ENCODE peak calls at places on chromosomes 2 and 18, in seven cellular contexts. G, E, D, Z, I, X and S are unnamed samples.

GRCh38 chr2:174784316-174784715 is 20.0 kb upstream of the CHRNA1 start:
- DNase-seq in D (no peak), E (no peak), X (no peak), Z (no peak), G (no peak), I (no peak), S (no peak)

GRCh38 chr2:169997140-169997887 is 170.1 kb downstream of the UBR3 start:
- DNase-seq in G (no peak), X (no peak), Z (no peak), E (no peak), D (no peak), I (no peak), S (no peak)

GRCh38 chr18:48452863-48453323 is 43.7 kb upstream of the ZBTB7C start:
- DNase-seq in D (peak; percentile 64), Z (no peak), X (no peak), I (no peak), E (no peak), G (peak; percentile 15), S (no peak)

GRCh38 chr2:11753452-11753885 is 7.0 kb downstream of the LPIN1 start:
- DNase-seq in G (no peak), D (peak; percentile 73), Z (no peak), X (peak; percentile 61), I (no peak), E (peak; percentile 89), S (no peak)

GRCh38 chr2:227125506-227125905 is 38.5 kb downstream of the COL4A4 start:
- DNase-seq in G (peak; percentile 28), E (no peak), I (no peak), X (no peak), Z (no peak), D (no peak), S (no peak)

GRCh38 chr2:137986268-137986667 is 22.0 kb downstream of the HNMT start:
- DNase-seq in Z (no peak), X (no peak), E (no peak), G (no peak), I (no peak), D (no peak), S (no peak)

GRCh38 chr2:13195270-13195669 is 478.5 kb downstream of the TRIB2 start:
- DNase-seq in D (no peak), X (no peak), G (no peak), I (no peak), Z (no peak), E (no peak), S (no peak)

GRCh38 chr18:37920865-37921264 is 355.3 kb upstream of the CELF4 start:
- DNase-seq in E (no peak), D (no peak), G (no peak), I (no peak), X (no peak), Z (no peak), S (no peak)

GRCh38 chr2:126921066-126921465 is 22.4 kb downstream of the TEX51 start:
- DNase-seq in E (no peak), X (no peak), D (no peak), G (no peak), I (no peak), Z (no peak), S (no peak)

GRCh38 chr2:223247136-223247535 is 195.1 kb downstream of the KCNE4 start:
- DNase-seq in G (no peak), Z (peak; percentile 54), I (peak; percentile 31), X (no peak), E (no peak), D (peak; percentile 50), S (peak; percentile 51)

GRCh38 chr2:191894681-191895147 is 47.8 kb upstream of the CAVIN2 start:
- DNase-seq in I (no peak), Z (peak; percentile 47), G (no peak), E (no peak), D (peak; percentile 98), X (no peak), S (peak; percentile 83)

GRCh38 chr2:224711381-224711780 is 4.8 kb downstream of the CCDC195 start:
- DNase-seq in D (no peak), Z (peak; percentile 38), I (no peak), E (no peak), G (no peak), X (no peak), S (peak; percentile 65)

GRCh38 chr2:111967018-111967417 is 68.6 kb downstream of the MERTK start:
- DNase-seq in D (no peak), G (no peak), I (no peak), Z (no peak), X (no peak), E (no peak), S (no peak)

GRCh38 chr2:36456227-36456788 is 100.7 kb downstream of the CRIM1 start:
- DNase-seq in E (no peak), X (no peak), G (peak; percentile 23), D (no peak), I (no peak), Z (peak; percentile 74), S (peak; percentile 73)

GRCh38 chr2:68193774-68194372 is 36.2 kb downstream of the PNO1 start:
- DNase-seq in I (peak; percentile 16), X (no peak), E (no peak), G (no peak), Z (peak; percentile 30), D (peak; percentile 82), S (peak; percentile 36)

GRCh38 chr2:181063696-181064095 is 83.3 kb downstream of the UBE2E3 start:
- DNase-seq in Z (no peak), G (no peak), D (no peak), X (no peak), E (no peak), I (no peak), S (no peak)

GRCh38 chr2:26768759-26769500 is 4.8 kb downstream of the SLC35F6 start:
- DNase-seq in G (no peak), D (peak; percentile 69), I (no peak), Z (peak; percentile 66), E (no peak), X (peak; percentile 75), S (peak; percentile 58)

GRCh38 chr2:3633982-3634630 is 23.9 kb upstream of the ALLC start:
- DNase-seq in Z (no peak), E (no peak), G (no peak), I (no peak), X (no peak), D (no peak), S (no peak)

GRCh38 chr18:63850010-63850409 is 37.5 kb upstream of the SERPINB2 start:
- DNase-seq in D (peak; percentile 86), E (no peak), I (no peak), G (peak; percentile 40), Z (peak; percentile 63), X (no peak), S (peak; percentile 51)

GRCh38 chr2:180559038-180559437 is 421.4 kb upstream of the UBE2E3 start:
- DNase-seq in X (no peak), D (no peak), E (no peak), Z (no peak), G (no peak), I (no peak), S (no peak)

GRCh38 chr2:27921880-27922589 is 31.5 kb downstream of the BABAM2 start:
- DNase-seq in I (no peak), X (no peak), D (no peak), G (no peak), Z (peak; percentile 68), E (no peak), S (no peak)

GRCh38 chr2:223815186-223815883 is 22.0 kb downstream of the AP1S3 start:
- DNase-seq in Z (peak; percentile 79), G (no peak), E (no peak), X (no peak), D (peak; percentile 99), I (peak; percentile 99), S (peak; percentile 64)

GRCh38 chr2:19649107-19649506 is 252.7 kb downstream of the TTC32 start:
- DNase-seq in D (peak; percentile 61), E (no peak), G (no peak), I (peak; percentile 73), Z (peak; percentile 42), X (no peak), S (peak; percentile 63)
- TF ChIP-seq CTCF in D (peak; percentile 16), E (no peak), G (peak; percentile 6), I (peak; percentile 40), Z (no peak), X (no peak), S (peak; percentile 29)

DNA sequence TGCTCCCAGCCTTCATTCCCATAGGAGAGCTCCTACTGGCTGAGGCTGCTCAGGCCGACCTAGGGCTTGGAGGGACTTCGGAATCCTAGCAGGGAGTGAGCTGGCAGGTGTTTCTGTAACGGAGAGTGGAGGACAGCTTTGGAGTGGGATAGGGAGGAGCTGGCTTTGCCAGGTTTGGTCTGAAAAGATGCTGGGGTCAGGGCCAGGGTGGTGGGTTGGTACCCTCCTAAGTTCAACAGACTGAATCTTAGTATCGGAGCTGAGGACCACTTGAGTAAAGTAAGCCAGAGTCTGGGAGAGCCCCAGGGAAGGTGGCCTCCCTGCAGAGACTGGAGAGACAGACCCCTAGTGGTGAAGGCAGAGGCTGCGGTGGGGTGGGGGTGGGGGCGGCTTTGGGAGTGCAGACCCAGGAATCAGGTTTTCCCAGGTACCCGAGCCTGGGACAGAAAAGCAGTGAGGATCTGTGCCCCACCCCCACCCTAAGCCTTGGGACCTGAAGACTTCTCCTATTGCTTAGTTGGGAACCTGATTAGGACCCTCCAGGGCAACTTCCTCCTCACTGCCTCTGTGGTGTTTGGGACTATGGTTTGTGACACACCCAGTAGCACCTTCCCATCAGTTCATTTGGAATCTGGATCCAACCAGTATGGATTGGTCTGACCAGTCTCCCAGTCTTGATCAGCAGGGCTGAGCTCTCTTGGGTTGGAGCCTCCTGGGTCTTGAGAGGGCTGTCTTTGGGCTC is 3.0 kb downstream of the CNNM4 start:
- DNase-seq in Z (no peak), X (no peak), G (peak; percentile 52), E (no peak), D (peak; percentile 10), I (no peak), S (no peak)
- H3K4me3 ChIP-seq in Z (peak overlapping the region; percentile 30), X (no peak overlapping the region), G (peak overlapping the region; percentile 28), E (peak overlapping the region; percentile 67), D (peak overlapping the region; percentile 27), I (peak overlapping the region; percentile 37), S (peak overlapping the region; percentile 46)

GRCh38 chr18:65403534-65403933 is 347.3 kb upstream of the CDH7 start:
- DNase-seq in I (no peak), X (no peak), G (no peak), D (no peak), E (no peak), Z (no peak), S (no peak)

DNA sequence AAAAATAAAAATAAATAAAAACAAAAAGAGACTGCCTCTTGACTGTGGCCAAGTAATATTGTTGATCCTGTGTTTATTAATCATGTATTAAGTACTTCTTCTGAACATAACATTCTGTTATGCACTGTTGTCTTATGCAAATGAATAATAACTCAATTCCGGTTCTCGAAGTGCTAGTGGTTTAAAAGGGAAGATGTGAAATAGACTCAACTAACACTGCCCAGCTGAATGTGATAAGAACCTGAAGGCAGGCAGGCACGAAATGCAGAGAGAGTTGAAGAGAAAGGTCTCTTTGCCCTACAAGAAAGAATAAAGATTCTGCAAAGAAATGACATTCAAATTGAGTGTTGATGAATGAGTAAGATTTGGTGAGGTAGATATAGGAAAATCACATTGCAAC is 352.5 kb upstream of the CDH7 start:
- DNase-seq in D (no peak), G (no peak), X (no peak), I (no peak), E (no peak), Z (no peak), S (no peak)
- TF ChIP-seq CTCF in D (no peak), G (no peak), X (no peak), I (no peak), E (no peak), Z (no peak), S (no peak)

DNA sequence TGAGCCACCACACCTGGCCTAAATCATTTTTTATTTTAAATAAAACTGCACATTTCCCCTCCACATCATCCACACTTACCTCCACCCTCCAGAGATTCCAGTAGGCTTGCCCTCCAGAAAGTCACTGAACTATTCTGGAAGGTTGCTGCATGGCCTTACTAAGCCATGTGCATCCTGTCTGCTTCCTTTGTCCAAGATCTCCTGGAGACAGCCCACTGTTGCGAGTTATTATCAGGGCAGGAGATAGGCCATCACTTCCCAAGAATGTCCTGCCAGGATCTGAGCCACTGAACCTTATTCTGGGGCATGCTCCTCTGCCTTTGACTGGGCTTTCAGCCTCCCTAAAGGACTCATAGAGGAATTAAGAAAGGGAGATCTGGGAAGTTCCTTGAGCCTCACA is 26.8 kb downstream of the CCDC68 start:
- DNase-seq in Z (no peak), E (no peak), D (no peak), I (no peak), X (no peak), G (no peak), S (no peak)
- H3K4me3 ChIP-seq in Z (no peak overlapping the region), E (no peak overlapping the region), D (no peak overlapping the region), I (no peak overlapping the region), X (no peak overlapping the region), G (no peak overlapping the region), S (no peak overlapping the region)